ENCODE peak calls at places on chromosomes 16 and 17, in six cellular contexts. A is activated CD4-positive, alpha-beta T cell treated with anti-CD3 and anti-CD28 coated beads, Interleukin-2, amount 10 ng/mL, durations not matched to agents 7 days and 5 days; S is stimulated activated CD4-positive, alpha-beta T cell treated with anti-CD3 and anti-CD28 coated beads, Interleukin-15, amount 100 ng/mL, for 1 hour; N is T-helper 9 cell; G is OCI-M1; W is activated T-helper 1 cell treated with Interleukin-2 at 50 U/mL for 16 hours. U is an unnamed sample.

GRCh38 chr16:23082161-23082788 is 67.0 kb downstream of the USP31 start:
- DNase-seq in A (no peak), S (no peak), N (no peak), G (no peak), W (no peak), U (no peak)

GRCh38 chr17:52823155-52823554 is 664.6 kb upstream of the CA10 start:
- DNase-seq in A (no peak), S (no peak), N (no peak), G (no peak), W (no peak), U (no peak)

GRCh38 chr16:48597563-48598392 is 12.2 kb downstream of the N4BP1 start:
- DNase-seq in A (no peak), S (no peak), N (no peak), G (no peak), W (no peak), U (no peak)

GRCh38 chr16:69397821-69398521 is 12.2 kb upstream of the TERF2 start:
- DNase-seq in A (no peak), S (no peak), N (no peak), G (peak), W (no peak), U (no peak)

GRCh38 chr16:67922221-67922620 is 9.4 kb downstream of the CTRL start:
- DNase-seq in A (no peak), S (no peak), N (no peak), G (peak), W (no peak), U (no peak)

GRCh38 chr17:17351901-17352781 is 49.0 kb downstream of the NT5M start:
- DNase-seq in A (no peak), S (no peak), N (no peak), G (no peak), W (no peak), U (no peak)

GRCh38 chr16:11612110-11612981 is 25.6 kb upstream of the LITAF start:
- DNase-seq in A (no peak), S (no peak), N (no peak), G (peak), W (no peak), U (no peak)

GRCh38 chr17:31216053-31216751 is 80.8 kb downstream of the OMG start:
- DNase-seq in A (no peak), S (no peak), N (no peak), G (peak), W (no peak), U (no peak)

GRCh38 chr17:81101614-81102306 is 63.5 kb upstream of the PVALEF start:
- DNase-seq in A (peak), S (peak), N (peak), G (peak), W (peak), U (peak)

GRCh38 chr17:48915459-48916282 is 7.5 kb downstream of the UBE2Z start:
- DNase-seq in A (peak), S (peak), N (peak), G (peak), W (no peak), U (no peak)

GRCh38 chr17:82931696-82932060 is 91.9 kb upstream of the ZNF750 start:
- DNase-seq in A (no peak), S (no peak), N (no peak), G (no peak), W (no peak), U (no peak)

GRCh38 chr16:88047462-88047861 is 96.2 kb downstream of the BANP start:
- DNase-seq in A (no peak), S (no peak), N (no peak), G (no peak), W (no peak), U (no peak)

GRCh38 chr16:56350491-56351405 is 74.6 kb downstream of the AMFR start:
- DNase-seq in A (no peak), S (no peak), N (no peak), G (no peak), W (no peak), U (no peak)

GRCh38 chr16:56262148-56262878 is 71.0 kb downstream of the GNAO1 start:
- DNase-seq in A (peak), S (peak), N (peak), G (peak), W (peak), U (peak)

GRCh38 chr17:205176-205538 is 23.7 kb upstream of the DOC2B start:
- DNase-seq in A (no peak), S (no peak), N (no peak), G (no peak), W (no peak), U (no peak)

GRCh38 chr17:44518032-44518431 is 14.8 kb upstream of the GPATCH8 start:
- DNase-seq in A (no peak), S (no peak), N (no peak), G (no peak), W (no peak), U (no peak)

GRCh38 chr17:78644971-78645370 is 67.8 kb upstream of the DNAH17 start:
- DNase-seq in A (no peak), S (no peak), N (no peak), G (no peak), W (no peak), U (no peak)

GRCh38 chr17:32877164-32877764 is 340 bp upstream of the MYO1D start:
- DNase-seq in A (peak), S (peak), N (peak), G (peak), W (peak), U (peak)

GRCh38 chr17:17748179-17748578 is 66.9 kb downstream of the RAI1 start:
- DNase-seq in A (no peak), S (no peak), N (no peak), G (no peak), W (no peak), U (no peak)

GRCh38 chr17:78672880-78673371 is 95.7 kb upstream of the DNAH17 start:
- DNase-seq in A (no peak), S (no peak), N (no peak), G (no peak), W (no peak), U (no peak)

GRCh38 chr17:19744922-19745757 is 3.0 kb downstream of the ALDH3A1 start:
- DNase-seq in A (peak), S (peak), N (peak), G (peak), W (peak), U (peak)

GRCh38 chr17:13346081-13346533 is 255.6 kb downstream of the HS3ST3A1 start:
- DNase-seq in A (no peak), S (no peak), N (no peak), G (peak), W (no peak), U (no peak)

GRCh38 chr17:63479495-63480184 is 2.8 kb downstream of the ACE start:
- DNase-seq in A (no peak), S (no peak), N (no peak), G (no peak), W (no peak), U (no peak)

GRCh38 chr17:55440391-55440790 is 18.8 kb upstream of the MMD start:
- DNase-seq in A (no peak), S (no peak), N (no peak), G (peak), W (no peak), U (no peak)

GRCh38 chr17:48541574-48542113 is 3.3 kb downstream of the HOXB2 start:
- DNase-seq in A (no peak), S (peak), N (peak), G (peak), W (no peak), U (peak)

GRCh38 chr16:27677300-27677699 is 127.4 kb downstream of the KATNIP start:
- DNase-seq in A (no peak), S (no peak), N (no peak), G (no peak), W (no peak), U (no peak)

GRCh38 chr16:47018223-47018891 is 44.9 kb upstream of the DNAJA2 start:
- DNase-seq in A (peak), S (peak), N (peak), G (no peak), W (peak), U (peak)

GRCh38 chr17:6413073-6413472 is 21.8 kb downstream of the AIPL1 start:
- DNase-seq in A (no peak), S (no peak), N (no peak), G (peak), W (no peak), U (no peak)

GRCh38 chr16:58299757-58300349 is 5.0 kb upstream of the PRSS54 start:
- DNase-seq in A (peak), S (no peak), N (no peak), G (peak), W (no peak), U (no peak)

GRCh38 chr16:88805340-88805715 is 1.7 kb downstream of the CDT1 start:
- DNase-seq in A (no peak), S (no peak), N (no peak), G (no peak), W (no peak), U (no peak)

GRCh38 chr16:2285731-2286191 is 17.8 kb upstream of the RNPS1 start:
- DNase-seq in A (no peak), S (no peak), N (no peak), G (no peak), W (no peak), U (no peak)

GRCh38 chr17:65332779-65333178 is 195.6 kb downstream of the RGS9 start:
- DNase-seq in A (no peak), S (no peak), N (no peak), G (no peak), W (no peak), U (no peak)

GRCh38 chr17:27778193-27778592 is 22.1 kb downstream of the NOS2 start:
- DNase-seq in A (no peak), S (no peak), N (no peak), G (peak), W (no peak), U (no peak)

GRCh38 chr16:66440271-66440802 is 13.2 kb downstream of the BEAN1 start:
- DNase-seq in A (no peak), S (no peak), N (no peak), G (no peak), W (no peak), U (no peak)

GRCh38 chr17:59437766-59438165 is 106.3 kb downstream of the YPEL2 start:
- DNase-seq in A (no peak), S (no peak), N (no peak), G (peak), W (no peak), U (no peak)

GRCh38 chr17:17036520-17036998 is 5.7 kb upstream of the MPRIP start:
- DNase-seq in A (no peak), S (no peak), N (no peak), G (no peak), W (no peak), U (no peak)

GRCh38 chr17:63984651-63985386 is 12.1 kb upstream of the SCN4A start:
- DNase-seq in A (peak), S (no peak), N (peak), G (peak), W (peak), U (peak)

U was measured in activated effector memory CD4-positive, alpha-beta T cell treated with Interleukin-2 at 50 U/mL for 16 hours.